ENCODE peak calls at places on chromosome 20, in seven cellular contexts. C is CD8-positive, alpha-beta T cell; F is neural progenitor cell; U is hepatocyte; L is HFF-Myc; E is GM12865; Y is heart left ventricle. I is an unnamed sample.

GRCh38 chr20:17616480-17617211 is 46.8 kb downstream of the DSTN start:
- DNase-seq in C (no peak), F (no peak), U (no peak), L (no peak), E (no peak), Y (peak; percentile 54), I (no peak)

GRCh38 chr20:19692685-19693119 is 65.4 kb upstream of the RIN2 start:
- DNase-seq in C (peak; percentile 30), F (peak; percentile 61), U (peak; percentile 66), L (no peak), E (peak; percentile 41), Y (peak; percentile 69), I (no peak)

GRCh38 chr20:15236812-15237211 is 899.4 kb upstream of the FLRT3 start:
- DNase-seq in C (no peak), F (peak; percentile 70), U (peak; percentile 53), L (peak; percentile 29), E (peak; percentile 57), Y (no peak), I (peak; percentile 14)

GRCh38 chr20:24543168-24543567 is 73.7 kb downstream of the SYNDIG1 start:
- DNase-seq in C (no peak), F (no peak), U (no peak), L (no peak), E (no peak), Y (no peak), I (no peak)

GRCh38 chr20:23164176-23164601 is 78.1 kb upstream of the CD93 start:
- DNase-seq in C (no peak), F (no peak), U (peak; percentile 72), L (no peak), E (no peak), Y (no peak), I (no peak)

GRCh38 chr20:41996951-41997350 is 378.8 kb upstream of the CHD6 start:
- DNase-seq in C (no peak), F (no peak), U (no peak), L (no peak), E (no peak), Y (no peak), I (no peak)

GRCh38 chr20:46779831-46780230 is 70.4 kb downstream of the SLC2A10 start:
- DNase-seq in C (no peak), F (no peak), U (no peak), L (no peak), E (no peak), Y (no peak), I (no peak)

GRCh38 chr20:8853805-8854338 is 215.0 kb upstream of the PLCB4 start:
- DNase-seq in C (no peak), F (peak; percentile 81), U (peak; percentile 83), L (peak; percentile 79), E (peak; percentile 61), Y (no peak), I (peak; percentile 55)

GRCh38 chr20:32190608-32191415 is 16.7 kb downstream of the PLAGL2 start:
- DNase-seq in C (no peak), F (peak; percentile 44), U (peak; percentile 34), L (no peak), E (no peak), Y (no peak), I (no peak)

GRCh38 chr20:32189123-32189410 is 18.5 kb downstream of the PLAGL2 start:
- DNase-seq in C (no peak), F (no peak), U (no peak), L (no peak), E (no peak), Y (no peak), I (no peak)

GRCh38 chr20:32191422-32191821 is 16.1 kb downstream of the PLAGL2 start:
- DNase-seq in C (no peak), F (no peak), U (no peak), L (no peak), E (no peak), Y (no peak), I (no peak)

GRCh38 chr20:32189691-32190607 is 17.6 kb downstream of the PLAGL2 start:
- DNase-seq in C (peak; percentile 38), F (peak; percentile 90), U (peak; percentile 82), L (no peak), E (no peak), Y (peak; percentile 69), I (no peak)

DNA sequence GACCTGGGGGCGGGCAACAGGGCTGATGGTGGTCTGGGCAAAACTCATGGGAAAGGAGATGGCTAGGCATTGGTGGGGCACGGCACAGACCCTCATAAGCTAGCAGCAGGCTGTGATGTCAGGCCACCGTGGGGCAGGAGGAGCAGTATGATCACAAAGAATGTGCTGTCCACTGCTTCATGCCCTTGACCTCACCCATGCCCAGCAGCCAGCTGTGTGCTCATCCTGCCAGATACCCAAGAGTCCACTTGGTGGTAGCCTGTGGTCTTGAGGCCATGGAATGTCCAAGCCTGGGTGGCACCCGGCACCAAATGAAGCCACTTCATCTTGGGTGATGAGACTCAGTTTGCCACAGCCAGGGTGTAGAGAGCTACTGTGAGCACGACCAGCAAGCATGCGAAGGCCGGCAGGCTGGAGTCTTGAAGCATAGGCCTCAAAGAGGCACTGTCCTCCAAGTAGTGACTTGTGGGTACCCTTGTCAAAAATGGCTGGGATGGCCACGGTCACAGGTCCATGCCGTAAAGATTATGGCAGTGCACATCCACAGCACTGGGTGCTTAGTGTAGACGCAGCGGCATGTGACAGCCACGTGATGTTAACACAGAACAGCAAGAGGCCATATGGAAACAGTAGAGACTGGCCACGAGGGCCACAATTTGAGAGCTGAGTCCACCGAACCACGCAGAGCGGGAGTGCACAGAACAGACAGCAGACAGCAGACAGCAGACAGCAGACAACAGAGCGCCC is 19.0 kb downstream of the PLAGL2 start:
- DNase-seq in C (no peak), F (no peak), U (no peak), L (no peak), E (no peak), Y (no peak), I (no peak)
- H3K4me3 ChIP-seq in C (peak overlapping the region; percentile 60), F (no peak overlapping the region), U (no peak overlapping the region), L (no peak overlapping the region), E (no peak overlapping the region), Y (no peak overlapping the region), I (no peak overlapping the region)

GRCh38 chr20:39036851-39037250 is 74.7 kb downstream of the DHX35 start:
- DNase-seq in C (no peak), F (no peak), U (no peak), L (no peak), E (no peak), Y (no peak), I (no peak)

GRCh38 chr20:39038047-39038446 is 75.9 kb downstream of the DHX35 start:
- DNase-seq in C (no peak), F (no peak), U (no peak), L (no peak), E (no peak), Y (no peak), I (no peak)

GRCh38 chr20:39029324-39029820 is 67.2 kb downstream of the DHX35 start:
- DNase-seq in C (no peak), F (no peak), U (no peak), L (no peak), E (no peak), Y (no peak), I (no peak)

GRCh38 chr20:39036011-39036410 is 73.9 kb downstream of the DHX35 start:
- DNase-seq in C (no peak), F (no peak), U (no peak), L (no peak), E (no peak), Y (no peak), I (no peak)

GRCh38 chr20:39032997-39033396 is 70.9 kb downstream of the DHX35 start:
- DNase-seq in C (no peak), F (no peak), U (no peak), L (no peak), E (no peak), Y (no peak), I (no peak)
- TF ChIP-seq CTCF in C (no peak), F (no peak), U (no peak), L (no peak), E (no peak), Y (no peak), I (no peak)

GRCh38 chr20:16257813-16258430 is 315.3 kb downstream of the KIF16B start:
- DNase-seq in C (no peak), F (no peak), U (no peak), L (no peak), E (no peak), Y (no peak), I (no peak)
- H3K4me3 ChIP-seq in C (no peak overlapping the region), F (no peak overlapping the region), U (no peak overlapping the region), L (no peak overlapping the region), E (no peak overlapping the region), Y (no peak overlapping the region), I (no peak overlapping the region)

DNA sequence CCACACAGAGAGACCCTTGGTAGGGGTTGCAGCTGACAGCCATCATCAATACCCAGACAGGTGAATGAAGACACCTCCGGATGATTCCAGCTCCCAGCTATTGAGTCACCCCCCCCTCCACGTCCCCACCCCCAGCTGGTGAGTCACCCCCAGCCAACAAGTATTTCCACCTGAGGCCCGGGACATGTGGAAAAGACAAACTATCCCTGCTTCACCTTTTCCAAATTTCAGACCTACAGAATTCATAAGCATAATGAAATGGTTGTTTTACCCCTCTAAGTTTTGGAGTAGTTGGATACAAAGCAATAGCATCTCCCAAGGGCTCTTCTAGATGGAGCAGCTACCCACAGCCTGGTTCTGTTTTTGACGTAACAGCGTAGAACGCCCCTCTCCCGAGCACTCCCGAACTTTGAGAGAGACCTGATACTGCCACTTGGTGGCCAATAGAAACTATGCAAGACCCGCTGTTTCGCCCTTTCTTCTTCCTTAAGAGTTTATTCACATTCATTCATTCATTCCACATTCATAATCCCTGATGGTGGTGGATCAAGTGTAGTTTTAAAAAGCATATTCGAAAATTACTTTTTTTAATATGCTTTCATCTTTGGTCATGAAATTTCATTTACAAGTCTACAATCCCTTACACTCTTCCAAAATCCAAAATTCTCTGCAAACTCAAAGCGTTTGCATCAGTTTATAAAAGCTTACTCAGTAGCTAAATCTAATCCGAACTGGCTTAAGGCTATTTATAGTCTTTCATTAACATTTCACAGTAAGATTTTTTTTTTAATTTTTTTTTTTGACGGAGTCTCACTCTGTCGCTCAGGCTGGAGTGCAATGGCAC is 15.1 kb upstream of the PPP1R16B start:
- DNase-seq in C (peak; percentile 26), F (peak; percentile 79), U (peak; percentile 63), L (peak; percentile 14), E (peak; percentile 72), Y (no peak), I (no peak)
- TF ChIP-seq CTCF in C (peak; percentile 69), F (peak; percentile 77), U (peak; percentile 63), L (peak; percentile 64), E (peak; percentile 73), Y (peak; percentile 48), I (peak; percentile 22)

GRCh38 chr20:54207053-54207742 is 689 bp upstream of the PFDN4 start:
- DNase-seq in C (no peak), F (no peak), U (no peak), L (no peak), E (no peak), Y (no peak), I (no peak)
- H3K4me3 ChIP-seq in C (peak overlapping the region; percentile 97), F (peak overlapping the region; percentile 99), U (no peak overlapping the region), L (peak overlapping the region; percentile 94), E (no peak overlapping the region), Y (peak overlapping the region; percentile 96), I (peak overlapping the region; percentile 70)